ENCODE peak calls at places on chromosome 10, in ten cellular contexts. K, C, M, F, G, Y, Q, T, N and P are unnamed samples.

GRCh38 chr10:80509403-80510161 is 28.1 kb upstream of the SH2D4B start:
- DNase-seq in K (no peak), C (peak; percentile 70), M (no peak), F (no peak), G (peak; percentile 93), Y (no peak), Q (no peak), T (peak; percentile 58), N (no peak), P (no peak)

GRCh38 chr10:12042409-12042796 is 206 bp downstream of the UPF2 start:
- DNase-seq in K (peak; percentile 41), C (no peak), M (no peak), F (peak; percentile 80), G (peak; percentile 17), Y (no peak), Q (no peak), T (no peak), N (no peak), P (peak; percentile 37)

GRCh38 chr10:3766046-3766761 is 18.8 kb downstream of the KLF6 start:
- DNase-seq in K (no peak), C (no peak), M (peak; percentile 52), F (no peak), G (peak; percentile 59), Y (no peak), Q (no peak), T (no peak), N (no peak), P (no peak)

GRCh38 chr10:13815766-13816165 is 229.0 kb downstream of the PRPF18 start:
- DNase-seq in K (no peak), C (no peak), M (no peak), F (no peak), G (peak; percentile 13), Y (no peak), Q (no peak), T (peak; percentile 49), N (no peak), P (no peak)

GRCh38 chr10:1173091-1173490 is 116.9 kb downstream of the WDR37 start:
- DNase-seq in K (no peak), C (no peak), M (no peak), F (no peak), G (no peak), Y (no peak), Q (no peak), T (no peak), N (no peak), P (no peak)

GRCh38 chr10:8043569-8044306 is 10.8 kb upstream of the GATA3 start:
- DNase-seq in K (peak; percentile 35), C (no peak), M (no peak), F (no peak), G (no peak), Y (no peak), Q (no peak), T (no peak), N (no peak), P (no peak)

GRCh38 chr10:132689721-132690360 is 96.1 kb downstream of the NKX6-2 start:
- DNase-seq in K (no peak), C (no peak), M (peak; percentile 9), F (no peak), G (no peak), Y (no peak), Q (no peak), T (no peak), N (no peak), P (no peak)

GRCh38 chr10:76922666-76923065 is 714.9 kb downstream of the KCNMA1 start:
- DNase-seq in K (no peak), C (no peak), M (no peak), F (no peak), G (no peak), Y (no peak), Q (no peak), T (peak; percentile 31), N (no peak), P (no peak)

GRCh38 chr10:3336673-3337293 is 164.2 kb upstream of the PITRM1 start:
- DNase-seq in K (no peak), C (no peak), M (no peak), F (no peak), G (no peak), Y (no peak), Q (no peak), T (no peak), N (no peak), P (no peak)

GRCh38 chr10:132870426-132870825 is 71.9 kb downstream of the CFAP46 start:
- DNase-seq in K (no peak), C (no peak), M (no peak), F (no peak), G (no peak), Y (peak; percentile 1), Q (no peak), T (no peak), N (no peak), P (no peak)

GRCh38 chr10:126481181-126481580 is 92.9 kb upstream of the ADAM12 start:
- DNase-seq in K (no peak), C (no peak), M (no peak), F (no peak), G (peak; percentile 16), Y (no peak), Q (no peak), T (no peak), N (no peak), P (no peak)